ENCODE peak calls at places on chromosomes 2 and 18, in seven cellular contexts. W is transverse colon, O is suprapubic skin, S is GM12891, V is stomach, F is HCT116, Z is GM12892. A is an unnamed sample.
A peak's percentile ranks its signal among the peaks of the same experiment; 100 is the strongest.

GRCh38 chr2:112481528-112482228 is at the start of gene TTL:
- DNase-seq in W (peak; percentile 81), O (peak; percentile 85), S (peak; percentile 79), V (peak; percentile 78), F (no peak), Z (peak; percentile 73), A (no peak)

GRCh38 chr18:44731160-44731865 is 50.6 kb downstream of the SETBP1 start:
- DNase-seq in W (no peak), O (no peak), S (no peak), V (no peak), F (no peak), Z (no peak), A (no peak)

GRCh38 chr2:48341556-48342133 is 188.3 kb upstream of the STON1 start:
- DNase-seq in W (no peak), O (no peak), S (no peak), V (no peak), F (no peak), Z (no peak), A (no peak)

GRCh38 chr2:120988051-120988707 is 252.5 kb downstream of the GLI2 start:
- DNase-seq in W (no peak), O (no peak), S (no peak), V (peak; percentile 20), F (no peak), Z (no peak), A (no peak)

GRCh38 chr2:109513749-109514588 is 99.8 kb downstream of the SEPTIN10 start:
- DNase-seq in W (peak; percentile 26), O (no peak), S (no peak), V (no peak), F (no peak), Z (peak; percentile 57), A (peak; percentile 95)

GRCh38 chr2:18479901-18480369 is 80.5 kb downstream of the RDH14 start:
- DNase-seq in W (no peak), O (peak; percentile 83), S (no peak), V (no peak), F (no peak), Z (no peak), A (no peak)

GRCh38 chr2:24945907-24946306 is 25.8 kb downstream of the DNAJC27 start:
- DNase-seq in W (no peak), O (no peak), S (no peak), V (no peak), F (no peak), Z (no peak), A (no peak)

GRCh38 chr2:220117010-220117409 is 489.6 kb downstream of the SLC4A3 start:
- DNase-seq in W (no peak), O (no peak), S (no peak), V (no peak), F (no peak), Z (no peak), A (no peak)

GRCh38 chr18:62741118-62741566 is 25.8 kb downstream of the PHLPP1 start:
- DNase-seq in W (peak; percentile 42), O (no peak), S (no peak), V (no peak), F (peak; percentile 91), Z (no peak), A (no peak)

GRCh38 chr2:205646680-205647079 is 35.6 kb upstream of the NRP2 start:
- DNase-seq in W (no peak), O (no peak), S (peak; percentile 16), V (no peak), F (no peak), Z (no peak), A (peak; percentile 38)

GRCh38 chr18:11850821-11851155 is 425 bp upstream of the CHMP1B start:
- DNase-seq in W (no peak), O (no peak), S (no peak), V (no peak), F (no peak), Z (no peak), A (no peak)

GRCh38 chr18:23721711-23722479 is 32.6 kb downstream of the LAMA3 start:
- DNase-seq in W (no peak), O (no peak), S (no peak), V (no peak), F (no peak), Z (no peak), A (no peak)

GRCh38 chr2:110747522-110748488 is 15.4 kb downstream of the ACOXL start:
- DNase-seq in W (no peak), O (no peak), S (no peak), V (no peak), F (no peak), Z (no peak), A (no peak)

GRCh38 chr2:63099032-63099431 is 48.4 kb downstream of the OTX1 start:
- DNase-seq in W (no peak), O (no peak), S (no peak), V (no peak), F (no peak), Z (no peak), A (no peak)

GRCh38 chr2:241876528-241877196 is 7.1 kb downstream of the RTP5 start:
- DNase-seq in W (no peak), O (no peak), S (no peak), V (no peak), F (no peak), Z (no peak), A (no peak)

GRCh38 chr2:85769987-85770362 is 16.2 kb downstream of the ATOH8 start:
- DNase-seq in W (no peak), O (no peak), S (no peak), V (no peak), F (no peak), Z (no peak), A (no peak)

GRCh38 chr2:85767803-85768665 is 14.2 kb downstream of the ATOH8 start:
- DNase-seq in W (no peak), O (no peak), S (no peak), V (no peak), F (no peak), Z (no peak), A (no peak)

GRCh38 chr2:85770369-85770768 is 16.6 kb downstream of the ATOH8 start:
- DNase-seq in W (no peak), O (no peak), S (no peak), V (no peak), F (no peak), Z (no peak), A (no peak)

GRCh38 chr2:85769236-85769986 is 15.6 kb downstream of the ATOH8 start:
- DNase-seq in W (no peak), O (no peak), S (peak; percentile 59), V (no peak), F (no peak), Z (peak; percentile 56), A (no peak)

DNA sequence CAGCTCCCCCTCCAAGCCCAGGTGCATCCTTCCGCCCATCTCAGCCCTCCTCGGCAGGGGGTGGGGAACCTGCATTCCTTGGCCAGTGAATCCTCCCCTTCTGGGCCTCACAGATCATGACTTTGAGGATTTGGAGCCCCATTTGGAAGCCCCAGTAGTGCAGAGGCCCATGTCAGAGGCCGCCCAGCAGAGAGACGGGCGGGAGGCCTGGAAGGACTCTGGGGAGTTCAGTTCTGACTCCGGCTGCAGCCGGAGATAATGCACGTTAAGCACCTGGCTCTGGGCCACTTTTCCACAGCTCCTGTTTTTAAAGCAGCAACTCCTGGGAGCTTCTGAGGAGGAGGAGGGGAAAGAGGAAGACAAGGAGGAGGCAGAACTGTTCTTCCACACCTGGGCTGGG is 14.9 kb downstream of the ATOH8 start:
- DNase-seq in W (peak; percentile 51), O (no peak), S (no peak), V (peak; percentile 82), F (no peak), Z (no peak), A (no peak)
- TF ChIP-seq POLR2AphosphoS5 in W (no peak), O (no peak), S (no peak), V (no peak), F (no peak), Z (no peak), A (no peak)

GRCh38 chr2:69017080-69017479 is 4.1 kb downstream of the ANTXR1 start:
- DNase-seq in W (no peak), O (no peak), S (no peak), V (no peak), F (no peak), Z (no peak), A (no peak)

GRCh38 chr2:69011611-69012157 is 1.3 kb upstream of the ANTXR1 start:
- DNase-seq in W (no peak), O (no peak), S (no peak), V (no peak), F (no peak), Z (no peak), A (no peak)

GRCh38 chr2:69013123-69013836 is at the start of gene ANTXR1:
- DNase-seq in W (peak; percentile 31), O (peak; percentile 79), S (no peak), V (peak; percentile 34), F (peak; percentile 53), Z (no peak), A (no peak)

GRCh38 chr2:69012310-69013122 is 463 bp upstream of the ANTXR1 start:
- DNase-seq in W (peak; percentile 53), O (peak; percentile 81), S (peak; percentile 36), V (peak; percentile 54), F (peak; percentile 23), Z (peak; percentile 33), A (no peak)

GRCh38 chr2:69013837-69014796 is 1.1 kb downstream of the ANTXR1 start:
- DNase-seq in W (no peak), O (no peak), S (no peak), V (no peak), F (no peak), Z (no peak), A (no peak)
- TF ChIP-seq POLR2AphosphoS5 in W (no peak), O (no peak), S (no peak), V (no peak), F (no peak), Z (no peak), A (no peak)

DNA sequence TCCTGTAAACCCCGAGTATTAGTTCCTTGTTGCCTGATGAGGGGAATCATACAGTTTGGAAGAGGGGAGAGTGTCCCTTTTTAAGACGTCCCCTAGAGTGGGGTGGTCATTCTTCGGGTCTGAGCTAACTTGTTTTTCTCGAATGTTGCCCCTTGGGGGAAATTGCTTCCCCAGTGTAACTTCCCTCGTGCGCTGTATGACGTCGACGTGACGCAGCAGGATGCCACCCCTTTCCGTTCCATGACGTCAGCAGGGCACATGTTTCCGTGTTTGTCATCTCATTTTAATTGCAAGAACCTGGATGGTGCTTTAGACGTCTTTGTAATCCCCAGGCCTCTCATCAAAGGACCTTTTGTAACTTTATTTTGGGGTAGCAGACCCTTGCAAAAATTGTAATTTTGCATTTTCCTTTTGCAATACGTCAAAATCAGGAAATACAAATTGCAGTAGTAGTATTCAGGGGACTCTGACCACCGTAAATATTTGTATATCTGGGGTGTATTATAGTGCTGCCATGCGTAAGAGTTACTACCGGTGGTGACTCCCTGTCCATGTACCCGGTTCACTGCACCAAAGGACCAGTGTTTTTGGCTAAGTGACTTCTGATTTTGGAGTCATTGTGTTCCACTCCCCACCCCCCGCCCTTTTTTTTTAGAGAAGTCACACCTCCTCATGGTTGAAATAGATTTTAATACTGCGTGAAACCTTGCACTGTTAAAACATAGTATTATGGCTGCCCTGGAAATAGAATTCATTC is 712 bp downstream of the BABAM2 start:
- DNase-seq in W (peak; percentile 88), O (peak; percentile 94), S (peak; percentile 29), V (peak; percentile 88), F (peak; percentile 78), Z (peak; percentile 41), A (peak; percentile 45)
- TF ChIP-seq POLR2AphosphoS5 in W (peak; percentile 1), O (peak; percentile 78), S (no peak), V (peak; percentile 89), F (no peak), Z (peak; percentile 22), A (peak; percentile 62)

DNA sequence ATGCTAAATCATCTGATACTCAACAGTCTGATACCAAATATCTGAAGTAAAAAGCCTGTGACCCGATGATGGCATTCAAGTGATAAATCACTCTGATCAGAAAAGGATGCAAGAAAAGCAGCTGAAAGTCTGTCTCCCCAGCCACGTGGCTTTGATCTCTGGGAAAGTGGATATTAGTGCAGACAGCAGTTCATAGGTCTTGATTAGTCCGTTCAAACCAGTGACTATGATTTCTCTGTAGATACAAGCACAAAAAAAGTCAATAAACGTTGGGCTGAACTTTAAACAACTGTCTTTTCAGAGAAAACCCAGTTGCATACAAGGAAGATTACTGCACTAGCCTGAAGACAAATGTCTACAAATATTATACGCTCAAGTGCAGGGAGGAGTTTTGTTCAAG is 107.7 kb upstream of the CDC42EP3 start:
- DNase-seq in W (no peak), O (no peak), S (no peak), V (no peak), F (no peak), Z (no peak), A (no peak)
- TF ChIP-seq POLR2AphosphoS5 in W (peak; percentile 43), O (no peak), S (no peak), V (no peak), F (no peak), Z (no peak), A (no peak)

A was measured in GM12878.